ENCODE peak calls at places on chromosome X, in five cellular contexts. K, F, X, J and P are unnamed samples.

GRCh38 chrX:41913476-41913875 is 9.9 kb downstream of the CASK start:
- DNase-seq in K (no peak), F (peak; percentile 34), X (no peak), J (no peak), P (peak; percentile 38)

GRCh38 chrX:45353462-45353861 is 152.8 kb upstream of the DIPK2B start:
- DNase-seq in K (no peak), F (no peak), X (peak; percentile 78), J (no peak), P (peak; percentile 81)

GRCh38 chrX:44483965-44484606 is 58.6 kb downstream of the FUNDC1 start:
- DNase-seq in K (no peak), F (no peak), X (peak; percentile 20), J (peak; percentile 56), P (no peak)

GRCh38 chrX:134167804-134168203 is 69.2 kb upstream of the CCDC160 start:
- DNase-seq in K (no peak), F (no peak), X (no peak), J (no peak), P (no peak)

GRCh38 chrX:133633162-133633561 is 217.9 kb upstream of the GPC4 start:
- DNase-seq in K (no peak), F (no peak), X (no peak), J (no peak), P (no peak)

GRCh38 chrX:13013353-13014110 is 30.9 kb downstream of the FAM9C start:
- DNase-seq in K (no peak), F (no peak), X (no peak), J (peak; percentile 40), P (peak; percentile 40)

GRCh38 chrX:150966235-150966634 is 16.9 kb upstream of the HMGB3 start:
- DNase-seq in K (no peak), F (no peak), X (no peak), J (no peak), P (no peak)

GRCh38 chrX:20693071-20693470 is 426.4 kb upstream of the RPS6KA3 start:
- DNase-seq in K (no peak), F (no peak), X (no peak), J (peak; percentile 4), P (peak; percentile 48)

GRCh38 chrX:118272237-118272636 is 73.7 kb upstream of the WDR44 start:
- DNase-seq in K (no peak), F (peak; percentile 52), X (peak; percentile 27), J (no peak), P (peak; percentile 0)

GRCh38 chrX:1451251-1451675 is 1.4 kb downstream of the ASMTL start:
- DNase-seq in K (no peak), F (no peak), X (no peak), J (no peak), P (no peak)

GRCh38 chrX:147838465-147839131 is 73.1 kb upstream of the FMR1 start:
- DNase-seq in K (no peak), F (no peak), X (no peak), J (peak; percentile 16), P (no peak)

GRCh38 chrX:23811135-23811781 is 28.3 kb downstream of the SAT1 start:
- DNase-seq in K (no peak), F (no peak), X (no peak), J (peak; percentile 43), P (peak; percentile 9)

DNA sequence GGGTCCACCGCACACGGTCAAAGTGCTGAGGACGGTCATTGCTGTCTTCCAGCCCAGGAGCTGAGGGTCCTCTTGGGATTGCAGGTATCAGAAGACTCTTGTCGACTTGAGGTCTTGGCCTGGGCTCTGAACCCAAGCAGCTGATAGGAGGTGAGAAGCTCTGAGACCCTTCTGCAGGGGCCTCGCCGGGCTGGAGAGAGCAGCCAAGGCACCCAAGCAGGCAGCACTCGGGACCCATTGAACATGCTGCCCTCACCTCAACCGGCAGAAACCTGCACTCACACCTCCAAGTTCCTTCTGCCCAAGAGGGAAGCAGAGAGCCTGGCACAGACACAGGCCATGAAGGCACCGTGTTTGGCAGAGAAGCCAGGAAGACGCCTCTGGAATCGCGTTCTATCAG is 34.1 kb downstream of the PDHA1 start:
- DNase-seq in K (no peak), F (no peak), X (no peak), J (no peak), P (no peak)
- TF ChIP-seq CTCF in K (no peak), F (no peak), X (no peak), J (no peak), P (no peak)

GRCh38 chrX:131264665-131265064 is 24.4 kb downstream of the IGSF1 start:
- DNase-seq in K (no peak), F (no peak), X (no peak), J (no peak), P (no peak)
- H3K4me3 ChIP-seq in K (no peak overlapping the region), F (no peak overlapping the region), X (no peak overlapping the region), J (no peak overlapping the region), P (no peak overlapping the region)

DNA sequence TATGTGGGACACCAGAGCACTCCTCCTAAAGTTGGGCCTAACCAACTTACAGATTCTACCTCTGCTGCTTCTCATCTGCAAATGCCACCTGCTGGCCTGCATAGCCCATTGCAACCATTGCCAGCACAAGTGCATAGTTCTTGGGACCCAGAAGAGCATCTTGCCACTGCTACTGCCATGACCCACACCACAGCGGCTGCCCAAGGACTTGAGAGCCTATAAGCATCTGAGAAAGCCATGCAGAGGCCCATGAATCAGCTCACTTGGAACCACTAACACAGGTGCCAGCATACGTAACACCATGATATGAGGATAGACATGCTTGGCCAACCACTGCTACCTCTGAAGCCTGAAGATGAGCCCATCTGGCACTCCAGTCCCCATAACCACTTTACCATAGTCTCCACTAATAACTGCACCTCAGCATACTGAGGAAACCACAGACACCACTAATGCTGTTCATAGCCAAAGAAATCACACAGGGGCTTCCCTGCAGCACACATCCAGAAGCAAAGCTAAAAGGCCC is 258.1 kb upstream of the AGTR2 start:
- DNase-seq in K (no peak), F (no peak), X (no peak), J (no peak), P (no peak)
- TF ChIP-seq CTCF in K (no peak), F (no peak), X (no peak), J (no peak), P (no peak)

DNA sequence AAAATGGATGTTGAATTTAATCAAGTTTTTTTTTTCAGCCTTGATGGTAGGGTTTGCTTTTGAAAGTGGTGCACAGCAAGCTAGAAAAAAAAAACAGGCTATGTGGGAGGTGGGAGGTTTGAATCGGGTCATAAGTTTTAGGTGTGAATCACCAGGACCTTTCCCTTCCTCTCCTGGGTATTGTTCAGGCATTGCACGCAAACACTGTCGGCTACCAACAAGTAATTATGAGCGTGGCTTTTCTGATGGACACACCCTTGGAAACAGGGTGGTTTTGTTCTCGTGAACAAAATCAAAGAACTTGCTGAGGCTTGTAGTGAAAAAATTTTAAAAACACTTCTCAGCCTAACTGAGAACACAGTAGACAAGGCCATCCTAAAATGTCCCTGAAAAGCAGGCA is 18.1 kb downstream of the PIR start:
- DNase-seq in K (no peak), F (no peak), X (peak; percentile 52), J (no peak), P (no peak)
- H3K4me3 ChIP-seq in K (no peak overlapping the region), F (no peak overlapping the region), X (no peak overlapping the region), J (no peak overlapping the region), P (no peak overlapping the region)

GRCh38 chrX:152639426-152639825 is 1.7 kb downstream of the GABRQ start:
- DNase-seq in K (no peak), F (no peak), X (no peak), J (no peak), P (no peak)

GRCh38 chrX:152642931-152643525 is 5.3 kb downstream of the GABRQ start:
- DNase-seq in K (no peak), F (no peak), X (no peak), J (no peak), P (no peak)

GRCh38 chrX:152641256-152641875 is 3.7 kb downstream of the GABRQ start:
- DNase-seq in K (no peak), F (no peak), X (no peak), J (no peak), P (no peak)

GRCh38 chrX:152640039-152640818 is 2.5 kb downstream of the GABRQ start:
- DNase-seq in K (no peak), F (peak; percentile 1), X (peak; percentile 74), J (no peak), P (peak; percentile 9)

DNA sequence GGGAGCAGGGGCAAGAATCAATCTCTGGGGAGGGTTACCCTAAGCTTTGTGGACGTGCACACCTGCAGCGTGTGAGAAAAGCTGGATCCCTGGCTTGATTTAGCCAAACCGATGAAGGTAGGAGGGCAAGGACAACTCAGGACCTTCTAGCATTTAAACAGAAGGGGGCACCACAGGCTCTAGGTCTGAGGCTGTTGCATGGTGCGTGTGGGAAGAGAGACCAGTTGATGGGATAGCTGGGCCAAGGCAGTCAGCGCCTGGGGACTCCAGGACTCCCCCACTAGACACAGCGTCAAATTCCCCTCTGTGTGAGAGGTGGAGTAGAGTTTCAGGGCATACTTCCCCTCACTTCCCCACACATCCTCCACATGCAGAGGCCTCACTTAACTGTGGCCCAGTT is 4.3 kb downstream of the GABRQ start:
- DNase-seq in K (no peak), F (peak; percentile 1), X (no peak), J (peak; percentile 21), P (peak; percentile 0)
- TF ChIP-seq CTCF in K (no peak), F (no peak), X (no peak), J (no peak), P (no peak)

GRCh38 chrX:49879656-49880277 is 483 bp downstream of the USP27X start:
- DNase-seq in K (no peak), F (peak; percentile 1), X (peak; percentile 1), J (no peak), P (no peak)
- H3K4me3 ChIP-seq in K (peak overlapping the region; percentile 67), F (peak overlapping the region; percentile 95), X (peak overlapping the region; percentile 70), J (peak overlapping the region; percentile 72), P (peak overlapping the region; percentile 63)

GRCh38 chrX:149940015-149940716 is 1.9 kb upstream of the EOLA2 start:
- DNase-seq in K (peak; percentile 90), F (peak; percentile 98), X (peak; percentile 98), J (peak; percentile 98), P (peak; percentile 99)
- TF ChIP-seq CTCF in K (peak; percentile 59), F (peak; percentile 57), X (peak; percentile 59), J (peak; percentile 20), P (peak; percentile 60)

GRCh38 chrX:140092121-140092520 is 126.8 kb upstream of the CXorf66 start:
- DNase-seq in K (no peak), F (no peak), X (no peak), J (no peak), P (no peak)
- H3K4me3 ChIP-seq in K (no peak overlapping the region), F (no peak overlapping the region), X (no peak overlapping the region), J (no peak overlapping the region), P (no peak overlapping the region)

GRCh38 chrX:56764153-56764974 is 35.3 kb downstream of the NBDY start:
- DNase-seq in K (no peak), F (peak; percentile 87), X (peak; percentile 62), J (peak; percentile 73), P (peak; percentile 73)

GRCh38 chrX:56762220-56762619 is 33.2 kb downstream of the NBDY start:
- DNase-seq in K (no peak), F (no peak), X (no peak), J (no peak), P (no peak)

GRCh38 chrX:56762707-56763555 is 33.9 kb downstream of the NBDY start:
- DNase-seq in K (no peak), F (no peak), X (no peak), J (no peak), P (no peak)

GRCh38 chrX:56764975-56765791 is 36.1 kb downstream of the NBDY start:
- DNase-seq in K (no peak), F (no peak), X (no peak), J (no peak), P (no peak)

GRCh38 chrX:56763556-56764152 is 34.6 kb downstream of the NBDY start:
- DNase-seq in K (no peak), F (peak; percentile 75), X (peak; percentile 32), J (no peak), P (no peak)
- TF ChIP-seq CTCF in K (no peak), F (peak; percentile 63), X (no peak), J (no peak), P (no peak)